ENCODE peak calls at places on chromosomes 2 and 18, in eight cellular contexts. O is anterior cingulate cortex; V is CD4-positive, alpha-beta T cell; W is stimulated activated CD4-positive, alpha-beta T cell treated with anti-CD3 and anti-CD28 coated beads, Interleukin-15, amount 100 ng/mL, for 48 hours; F is activated CD4-positive, CD25-positive, alpha-beta regulatory T cell treated with anti-CD3 and anti-CD28 coated beads, Interleukin-2, amount 50 U/mL, for 16 hours; P is GM23338; D is NCI-H1105; E is amygdala. T is an unnamed sample.

GRCh38 chr2:182646763-182647498 is 69.1 kb upstream of the DNAJC10 start:
- DNase-seq in O (no peak), V (no peak), W (no peak), F (no peak), P (no peak), D (no peak), E (no peak), T (no peak)

GRCh38 chr2:233107906-233108305 is 47.8 kb downstream of the INPP5D start:
- DNase-seq in O (no peak), V (no peak), W (no peak), F (no peak), P (no peak), D (no peak), E (no peak), T (no peak)

GRCh38 chr2:26054598-26055348 is 20.9 kb downstream of the RAB10 start:
- DNase-seq in O (no peak), V (no peak), W (no peak), F (no peak), P (no peak), D (no peak), E (no peak), T (no peak)

GRCh38 chr18:79540161-79540913 is 139.3 kb upstream of the CTDP1 start:
- DNase-seq in O (no peak), V (no peak), W (no peak), F (no peak), P (no peak), D (no peak), E (peak), T (no peak)

GRCh38 chr2:238709961-238710360 is 137.9 kb upstream of the TWIST2 start:
- DNase-seq in O (no peak), V (no peak), W (no peak), F (no peak), P (no peak), D (no peak), E (no peak), T (no peak)

GRCh38 chr2:134461511-134461910 is 207.6 kb downstream of the MGAT5 start:
- DNase-seq in O (no peak), V (no peak), W (no peak), F (no peak), P (no peak), D (no peak), E (no peak), T (peak)

GRCh38 chr18:76426738-76427305 is 68.2 kb downstream of the ZNF516 start:
- DNase-seq in O (no peak), V (no peak), W (no peak), F (no peak), P (peak), D (no peak), E (no peak), T (no peak)

GRCh38 chr18:2337552-2338141 is 233.7 kb downstream of the METTL4 start:
- DNase-seq in O (no peak), V (peak), W (peak), F (peak), P (peak), D (no peak), E (no peak), T (peak)

GRCh38 chr18:79372991-79373390 is 22.7 kb upstream of the NFATC1 start:
- DNase-seq in O (no peak), V (no peak), W (no peak), F (no peak), P (no peak), D (no peak), E (no peak), T (no peak)

GRCh38 chr18:77063256-77063655 is 69.3 kb downstream of the MBP start:
- DNase-seq in O (no peak), V (peak), W (peak), F (peak), P (peak), D (no peak), E (no peak), T (peak)

GRCh38 chr18:20971886-20972267 is 139.7 kb downstream of the ROCK1 start:
- DNase-seq in O (no peak), V (no peak), W (no peak), F (no peak), P (peak), D (no peak), E (no peak), T (peak)

GRCh38 chr2:174662859-174663258 is 65.3 kb upstream of the WIPF1 start:
- DNase-seq in O (no peak), V (no peak), W (no peak), F (no peak), P (no peak), D (no peak), E (no peak), T (no peak)

GRCh38 chr2:45729753-45730512 is 78.5 kb downstream of the PRKCE start:
- DNase-seq in O (no peak), V (no peak), W (no peak), F (no peak), P (peak), D (no peak), E (no peak), T (peak)

GRCh38 chr18:39969813-39970494 is 1985.1 kb upstream of the PIK3C3 start:
- DNase-seq in O (no peak), V (no peak), W (no peak), F (no peak), P (peak), D (no peak), E (no peak), T (peak)

GRCh38 chr2:134459706-134460406 is 206.0 kb downstream of the MGAT5 start:
- DNase-seq in O (no peak), V (no peak), W (no peak), F (no peak), P (no peak), D (no peak), E (no peak), T (no peak)

GRCh38 chr18:46199515-46200147 is 95.4 kb downstream of the HAUS1 start:
- DNase-seq in O (no peak), V (no peak), W (no peak), F (no peak), P (peak), D (no peak), E (no peak), T (peak)

GRCh38 chr2:127588241-127588640 is 52.8 kb downstream of the MYO7B start:
- DNase-seq in O (no peak), V (no peak), W (no peak), F (no peak), P (no peak), D (no peak), E (no peak), T (no peak)

GRCh38 chr18:73283788-73284187 is 416.0 kb upstream of the NETO1 start:
- DNase-seq in O (no peak), V (no peak), W (no peak), F (no peak), P (no peak), D (no peak), E (no peak), T (no peak)

GRCh38 chr18:78868330-78869316 is 111.0 kb upstream of the SALL3 start:
- DNase-seq in O (no peak), V (no peak), W (no peak), F (no peak), P (no peak), D (no peak), E (no peak), T (no peak)

GRCh38 chr18:26791676-26792075 is 73.8 kb downstream of the AQP4 start:
- DNase-seq in O (no peak), V (no peak), W (no peak), F (no peak), P (no peak), D (no peak), E (no peak), T (no peak)

GRCh38 chr2:32752952-32753351 is 125.1 kb downstream of the TTC27 start:
- DNase-seq in O (no peak), V (no peak), W (no peak), F (no peak), P (no peak), D (no peak), E (no peak), T (no peak)